ENCODE peak calls at places on chromosomes 2 and 18, in nine cellular contexts. G is Panc1, M is suprapubic skin, D is GM12891, P is K562, B is HCT116, T is sigmoid colon, V is HepG2, Y is transverse colon. W is an unnamed sample.

GRCh38 chr2:7473135-7473771 is 556.0 kb downstream of the RNF144A start:
- DNase-seq in G (no peak), M (no peak), D (no peak), P (no peak), B (no peak), T (no peak), V (no peak), Y (no peak), W (no peak)

GRCh38 chr18:58586269-58586668 is 42.6 kb downstream of the ALPK2 start:
- DNase-seq in G (no peak), M (no peak), D (no peak), P (no peak), B (no peak), T (no peak), V (no peak), Y (no peak), W (no peak)

GRCh38 chr2:127389778-127390435 is 2.1 kb upstream of the MAP3K2 start:
- DNase-seq in G (no peak), M (no peak), D (no peak), P (no peak), B (no peak), T (no peak), V (no peak), Y (no peak), W (no peak)

GRCh38 chr2:146801886-146802285 is 1042.9 kb upstream of the ACVR2A start:
- DNase-seq in G (no peak), M (no peak), D (no peak), P (no peak), B (no peak), T (no peak), V (no peak), Y (no peak), W (no peak)

GRCh38 chr2:186695081-186695756 is 1.4 kb downstream of the FAM171B start:
- DNase-seq in G (no peak), M (no peak), D (no peak), P (no peak), B (no peak), T (no peak), V (no peak), Y (no peak), W (no peak)

GRCh38 chr2:154132827-154133226 is 261.1 kb downstream of the GALNT13 start:
- DNase-seq in G (no peak), M (no peak), D (no peak), P (no peak), B (no peak), T (no peak), V (no peak), Y (no peak), W (no peak)

GRCh38 chr2:54106631-54107454 is 8.6 kb upstream of the ACYP2 start:
- DNase-seq in G (no peak), M (no peak), D (no peak), P (peak; percentile 50), B (peak; percentile 53), T (no peak), V (peak; percentile 73), Y (peak; percentile 36), W (no peak)

GRCh38 chr2:212539145-212539880 is 711 bp upstream of the ERBB4 start:
- DNase-seq in G (no peak), M (no peak), D (no peak), P (peak; percentile 7), B (no peak), T (peak; percentile 52), V (no peak), Y (no peak), W (no peak)

GRCh38 chr18:62802523-62802922 is 87.2 kb downstream of the PHLPP1 start:
- DNase-seq in G (no peak), M (no peak), D (no peak), P (no peak), B (no peak), T (no peak), V (no peak), Y (no peak), W (no peak)

GRCh38 chr18:63578357-63578958 is 8.7 kb upstream of the SERPINB13 start:
- DNase-seq in G (peak; percentile 17), M (no peak), D (no peak), P (peak; percentile 12), B (peak; percentile 41), T (no peak), V (peak; percentile 23), Y (no peak), W (no peak)

GRCh38 chr2:31138037-31138962 is at the start of gene GALNT14:
- DNase-seq in G (no peak), M (no peak), D (peak; percentile 46), P (no peak), B (no peak), T (peak; percentile 70), V (no peak), Y (peak; percentile 32), W (peak; percentile 56)

GRCh38 chr2:71798266-71799012 is 345.1 kb downstream of the DYSF start:
- DNase-seq in G (no peak), M (peak; percentile 48), D (no peak), P (peak; percentile 74), B (peak; percentile 34), T (peak; percentile 57), V (peak; percentile 61), Y (peak; percentile 15), W (no peak)

GRCh38 chr2:85888020-85888744 is 608 bp downstream of the ST3GAL5 start:
- DNase-seq in G (no peak), M (no peak), D (peak; percentile 25), P (no peak), B (no peak), T (peak; percentile 75), V (no peak), Y (peak; percentile 29), W (no peak)

GRCh38 chr2:160365691-160366367 is 127.8 kb downstream of the RBMS1 start:
- DNase-seq in G (no peak), M (peak; percentile 79), D (no peak), P (no peak), B (no peak), T (peak; percentile 81), V (no peak), Y (peak; percentile 71), W (no peak)

DNA sequence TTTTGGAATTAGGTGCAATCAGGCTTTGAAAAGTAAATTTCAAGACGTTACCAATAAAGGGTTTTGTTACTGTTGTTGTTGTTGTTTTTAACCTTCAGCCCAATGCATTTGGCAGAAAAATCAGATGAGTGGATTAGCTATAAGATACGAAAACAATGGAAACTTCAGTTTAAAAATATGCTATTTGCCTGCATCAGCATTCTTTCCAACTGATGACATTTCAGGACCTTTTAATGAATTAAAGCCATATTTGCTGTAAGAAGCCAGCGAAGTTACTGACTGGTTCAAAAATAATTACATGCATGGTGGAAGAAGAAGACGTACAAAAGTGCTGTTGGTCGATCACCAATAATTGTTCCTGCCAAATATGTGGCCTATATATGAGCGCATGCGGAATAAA is 639.3 kb upstream of the SOX11 start:
- DNase-seq in G (no peak), M (no peak), D (no peak), P (no peak), B (no peak), T (no peak), V (no peak), Y (no peak), W (no peak)
- TF ChIP-seq POLR2AphosphoS5 in G (no peak), M (no peak), D (no peak), P (no peak), B (no peak), T (no peak), V (no peak), Y (no peak), W (no peak)

GRCh38 chr2:202418511-202418910 is 42.4 kb downstream of the BMPR2 start:
- DNase-seq in G (no peak), M (no peak), D (no peak), P (no peak), B (no peak), T (no peak), V (no peak), Y (no peak), W (no peak)
- TF ChIP-seq POLR2AphosphoS5 in G (no peak), M (no peak), D (no peak), P (no peak), B (no peak), T (no peak), V (no peak), Y (no peak), W (no peak)

GRCh38 chr2:172351586-172351985 is 75.8 kb upstream of the ITGA6 start:
- DNase-seq in G (no peak), M (no peak), D (no peak), P (no peak), B (no peak), T (no peak), V (no peak), Y (no peak), W (no peak)

GRCh38 chr2:172345951-172346555 is 81.3 kb upstream of the ITGA6 start:
- DNase-seq in G (no peak), M (no peak), D (no peak), P (no peak), B (no peak), T (no peak), V (no peak), Y (no peak), W (no peak)

GRCh38 chr2:172348555-172349288 is 78.7 kb upstream of the ITGA6 start:
- DNase-seq in G (no peak), M (no peak), D (no peak), P (no peak), B (no peak), T (no peak), V (no peak), Y (no peak), W (no peak)

GRCh38 chr2:172354347-172354746 is 73.0 kb upstream of the ITGA6 start:
- DNase-seq in G (no peak), M (no peak), D (no peak), P (no peak), B (no peak), T (no peak), V (no peak), Y (no peak), W (no peak)

DNA sequence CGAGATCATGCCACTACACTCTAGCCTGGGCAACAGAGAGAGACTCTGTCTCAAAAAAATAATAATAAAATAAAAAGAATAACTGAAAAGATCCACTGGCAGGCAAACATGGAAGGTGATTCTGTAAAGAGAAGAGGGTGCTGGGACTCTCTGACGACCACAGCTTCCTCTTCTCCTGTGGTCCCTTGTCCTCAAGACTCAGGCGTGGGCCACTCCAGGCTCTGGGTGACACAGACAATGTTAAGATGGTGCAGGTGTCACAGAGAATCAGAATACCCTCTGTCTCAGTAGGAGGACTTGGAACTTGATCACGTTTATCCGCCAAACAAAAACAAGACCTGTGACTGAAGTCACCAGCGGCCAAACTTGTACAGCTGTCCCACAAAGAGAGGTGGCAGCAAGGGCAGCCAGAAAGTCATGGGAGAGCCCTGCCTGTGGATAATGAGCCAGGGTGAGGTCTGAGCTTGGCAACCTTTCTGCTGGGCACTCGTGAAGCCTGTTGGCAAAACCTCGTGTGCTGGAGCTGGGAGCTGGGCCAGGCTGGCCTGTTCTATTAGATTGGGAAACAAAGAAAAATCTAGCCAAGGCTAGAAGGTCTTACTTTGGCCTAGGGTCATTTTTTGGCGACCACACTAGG is 76.4 kb upstream of the ITGA6 start:
- DNase-seq in G (no peak), M (no peak), D (no peak), P (no peak), B (no peak), T (no peak), V (no peak), Y (no peak), W (no peak)
- TF ChIP-seq POLR2AphosphoS5 in G (no peak), M (no peak), D (no peak), P (no peak), B (no peak), T (no peak), V (no peak), Y (no peak), W (no peak)

DNA sequence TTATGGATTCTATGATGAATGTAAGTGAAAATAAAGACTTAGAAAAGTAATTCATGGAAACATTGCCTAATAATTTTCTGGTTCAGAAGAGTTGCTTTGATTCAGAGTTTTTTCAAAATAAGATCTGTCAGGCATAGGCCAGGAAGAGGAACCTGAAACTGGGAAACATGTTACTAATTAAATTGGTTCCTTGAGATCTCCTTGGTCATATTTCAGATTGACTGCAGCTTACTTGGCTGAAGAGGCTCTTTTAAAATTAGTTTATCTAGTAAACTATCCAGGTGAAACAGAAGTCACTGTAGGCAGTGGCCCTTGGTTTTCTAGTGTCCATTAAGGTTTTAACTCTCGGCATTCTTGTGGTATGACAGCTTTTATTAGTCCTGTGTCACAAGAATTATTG is 27.4 kb downstream of the PPP1CB start:
- DNase-seq in G (no peak), M (no peak), D (no peak), P (no peak), B (no peak), T (no peak), V (no peak), Y (no peak), W (no peak)
- TF ChIP-seq POLR2AphosphoS5 in G (no peak), M (no peak), D (no peak), P (no peak), B (no peak), T (no peak), V (no peak), Y (peak; percentile 4), W (no peak)

W was measured in GM12892.